ENCODE peak calls at places on chromosomes 11 and 22, in seven cellular contexts. M is WERI-Rb-1, W is prostate gland, B is body of pancreas, V is uterus, A is stomach, U is GM23338. S is an unnamed sample.

GRCh38 chr11:125348704-125349635 is 147.1 kb downstream of the FEZ1 start:
- DNase-seq in U (peak), W (peak), B (peak), V (peak), A (peak), M (peak), S (peak)

GRCh38 chr11:45765836-45766235 is 39.1 kb upstream of the SLC35C1 start:
- DNase-seq in M (no peak), W (peak), V (no peak), A (peak), B (peak), U (no peak), S (no peak)

GRCh38 chr22:33050614-33051230 is 7.5 kb downstream of the SYN3 start:
- DNase-seq in W (no peak), A (no peak), B (no peak), V (no peak), U (peak), M (no peak), S (no peak)

GRCh38 chr11:102312656-102313055 is 4.6 kb upstream of the BIRC3 start:
- DNase-seq in M (no peak), U (no peak), W (no peak), B (no peak), A (no peak), V (no peak), S (no peak)

GRCh38 chr22:20952544-20953341 is 14.3 kb upstream of the AIFM3 start:
- DNase-seq in M (no peak), V (no peak), W (peak), B (peak), U (no peak), A (no peak), S (no peak)

GRCh38 chr11:18312012-18312411 is 9.9 kb downstream of the HPS5 start:
- DNase-seq in A (no peak), U (no peak), M (no peak), W (no peak), V (no peak), B (no peak), S (no peak)

GRCh38 chr11:46066335-46066734 is 54.9 kb downstream of the PHF21A start:
- DNase-seq in A (no peak), U (no peak), V (no peak), W (peak), M (no peak), B (no peak), S (no peak)

GRCh38 chr11:67996051-67996450 is 7.8 kb downstream of the UNC93B1 start:
- DNase-seq in B (no peak), V (no peak), M (no peak), W (no peak), A (no peak), U (no peak), S (no peak)

GRCh38 chr22:31039393-31039792 is 41.7 kb upstream of the SMTN start:
- DNase-seq in B (peak), A (no peak), U (no peak), M (no peak), V (peak), W (no peak), S (no peak)

GRCh38 chr11:103851166-103851651 is 185.2 kb upstream of the DDI1 start:
- DNase-seq in M (no peak), U (no peak), A (no peak), W (peak), B (peak), V (no peak), S (no peak)

GRCh38 chr11:95156916-95157568 is 67.4 kb downstream of the ENDOD1 start:
- DNase-seq in A (no peak), V (peak), B (peak), M (no peak), W (no peak), U (peak), S (no peak)

GRCh38 chr22:32990187-32990586 is 68.0 kb downstream of the SYN3 start:
- DNase-seq in U (no peak), M (no peak), B (no peak), A (no peak), V (no peak), W (no peak), S (no peak)

GRCh38 chr22:25067851-25068421 is 115.4 kb downstream of the KIAA1671 start:
- DNase-seq in M (no peak), U (no peak), B (peak), V (no peak), A (no peak), W (no peak), S (peak)

GRCh38 chr11:74269161-74269809 is 42.2 kb downstream of the P4HA3 start:
- DNase-seq in U (no peak), B (no peak), M (no peak), W (no peak), V (no peak), A (no peak), S (no peak)

GRCh38 chr11:96338910-96339703 is 3.9 kb downstream of the MAML2 start:
- DNase-seq in B (peak), W (no peak), A (no peak), U (peak), M (no peak), V (no peak), S (no peak)

GRCh38 chr11:95498731-95499396 is 267.9 kb upstream of the SESN3 start:
- DNase-seq in B (no peak), M (no peak), A (no peak), V (no peak), W (no peak), U (peak), S (no peak)

GRCh38 chr22:42943981-42944380 is 71.0 kb downstream of the PACSIN2 start:
- DNase-seq in W (no peak), V (no peak), U (no peak), M (no peak), B (no peak), A (no peak), S (no peak)
- TF ChIP-seq CTCF in W (no peak), V (no peak), U (no peak), M (no peak), B (no peak), A (no peak), S (no peak)

DNA sequence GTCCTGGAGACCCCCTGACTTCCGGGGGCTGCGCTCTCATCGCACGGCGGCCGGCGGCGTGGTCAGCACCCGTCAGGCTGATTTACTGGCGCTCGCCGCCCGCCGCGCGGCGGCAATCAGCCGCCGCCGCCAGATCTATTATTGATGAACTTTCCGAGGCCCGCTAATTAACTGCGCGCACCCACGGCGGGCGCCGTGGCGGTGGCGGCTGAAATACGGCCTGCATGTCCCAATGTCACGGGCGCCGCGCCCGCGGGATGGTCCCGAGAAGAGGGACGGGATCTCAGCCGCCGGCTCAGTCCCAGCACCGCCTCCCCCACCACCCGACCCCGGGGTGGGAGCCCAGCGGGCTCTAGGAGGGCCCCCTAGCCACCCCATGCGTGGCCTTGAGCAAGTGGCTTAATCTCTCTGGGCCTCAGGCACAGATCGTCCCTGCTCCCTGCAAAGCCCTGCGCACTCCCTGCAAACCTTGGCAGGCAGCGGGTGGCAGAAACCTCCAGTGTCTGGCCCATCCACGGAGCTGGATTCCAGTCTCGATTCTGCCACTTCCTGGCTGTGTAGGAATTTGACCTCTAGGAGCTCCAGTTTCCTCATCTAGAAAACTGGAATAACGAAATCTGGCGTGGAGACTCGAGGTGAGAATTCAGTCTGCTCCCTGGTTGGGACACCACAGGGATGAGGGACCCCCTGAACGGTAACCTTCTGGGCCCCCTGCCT is 187.1 kb downstream of the MN1 start:
- DNase-seq in M (no peak), W (no peak), A (no peak), V (no peak), U (no peak), B (no peak), S (no peak)
- H3K4me3 ChIP-seq in M (no peak), W (peak), A (peak), V (no peak), U (peak), B (no peak), S (peak)

GRCh38 chr11:76369406-76369805 is 11.5 kb downstream of the THAP12 start:
- DNase-seq in W (no peak), U (peak), V (no peak), M (no peak), A (peak), B (peak), S (no peak)
- TF ChIP-seq CTCF in W (no peak), U (no peak), V (no peak), M (no peak), A (no peak), B (no peak), S (no peak)

DNA sequence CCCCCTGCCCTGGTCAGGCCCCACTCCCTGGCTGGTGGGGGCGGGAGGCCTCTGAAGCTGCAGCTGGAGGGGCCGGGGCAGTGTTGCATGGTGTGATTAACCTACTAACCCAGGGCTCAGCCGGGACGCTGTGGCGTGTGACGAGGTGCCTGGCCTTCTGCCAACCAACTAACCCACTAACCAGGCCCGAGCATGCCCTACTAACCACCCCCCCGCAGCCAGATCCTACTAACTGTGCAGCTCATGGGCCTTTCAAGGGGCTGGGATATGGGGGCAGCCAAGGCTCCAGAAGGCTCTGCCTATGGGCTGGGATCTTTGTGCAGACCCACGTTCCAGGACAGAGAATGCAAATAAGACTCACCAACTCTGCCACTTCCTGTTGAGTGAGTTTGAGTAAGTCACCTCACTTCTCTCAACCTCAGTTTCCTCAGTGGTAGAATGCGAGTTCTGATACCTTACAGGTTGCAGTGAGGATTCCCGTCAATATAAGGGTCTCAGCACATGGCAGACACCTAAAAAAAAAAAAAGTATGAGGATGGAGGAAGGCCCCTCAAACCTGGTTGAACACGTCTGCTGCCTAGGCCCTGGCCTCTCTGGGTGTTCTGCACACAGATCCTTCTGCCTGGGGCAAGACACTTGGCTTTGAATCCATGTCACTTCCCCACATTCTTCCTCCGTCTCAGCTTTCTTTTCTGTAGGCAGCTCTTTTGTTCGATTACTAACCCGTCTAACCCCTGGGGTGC is 14.1 kb downstream of the MIAT start:
- DNase-seq in B (peak), W (peak), U (peak), M (no peak), A (peak), V (peak), S (no peak)
- H3K4me3 ChIP-seq in B (no peak), W (no peak), U (peak), M (no peak), A (no peak), V (no peak), S (no peak)

GRCh38 chr11:58286249-58286648 is 18.2 kb upstream of the OR10W1 start:
- DNase-seq in V (no peak), W (no peak), U (peak), B (no peak), M (no peak), A (no peak), S (no peak)

GRCh38 chr11:58289266-58289665 is 21.2 kb upstream of the OR10W1 start:
- DNase-seq in W (no peak), A (no peak), V (no peak), M (no peak), B (no peak), U (no peak), S (no peak)

GRCh38 chr11:58285483-58286040 is 17.5 kb upstream of the OR10W1 start:
- DNase-seq in W (no peak), U (no peak), A (no peak), B (no peak), M (no peak), V (no peak), S (no peak)
- TF ChIP-seq CTCF in W (no peak), U (peak), A (no peak), B (no peak), M (no peak), V (no peak), S (no peak)